ENCODE peak calls at places on chromosomes 2 and 18, in four cellular contexts. R is colonic mucosa, J is neural progenitor cell, N is H9. L is an unnamed sample.

GRCh38 chr2:69538872-69539548 is 101.8 kb upstream of the NFU1 start:
- DNase-seq in J (no peak), R (no peak), N (no peak), L (no peak)

GRCh38 chr2:158533009-158533408 is 76.3 kb downstream of the PKP4 start:
- DNase-seq in R (no peak), J (peak; percentile 25), N (peak; percentile 47), L (no peak)

GRCh38 chr2:133247613-133248012 is 320.6 kb downstream of the NCKAP5 start:
- DNase-seq in N (no peak), R (no peak), J (no peak), L (no peak)

GRCh38 chr2:100242416-100242815 is 79.9 kb downstream of the LONRF2 start:
- DNase-seq in N (no peak), R (no peak), J (no peak), L (no peak)

GRCh38 chr2:145757503-145758290 is 1237.8 kb upstream of the ZEB2 start:
- DNase-seq in N (no peak), R (no peak), J (no peak), L (no peak)

GRCh38 chr2:127653421-127654083 is 7.6 kb downstream of the GPR17 start:
- DNase-seq in N (no peak), R (no peak), J (no peak), L (no peak)

GRCh38 chr18:36828630-36829361 is at the start of the genes KIAA1328 and TPGS2:
- DNase-seq in R (peak; percentile 89), J (peak; percentile 91), N (peak; percentile 87), L (peak; percentile 63)

GRCh38 chr2:45944075-45944474 is 292.6 kb downstream of the PRKCE start:
- DNase-seq in J (no peak), R (no peak), N (no peak), L (peak; percentile 60)

GRCh38 chr2:12416600-12416999 is 300.1 kb upstream of the TRIB2 start:
- DNase-seq in N (no peak), R (peak; percentile 21), J (peak; percentile 12), L (no peak)

GRCh38 chr2:190367091-190367490 is 23.7 kb downstream of the INPP1 start:
- DNase-seq in J (no peak), N (no peak), R (no peak), L (no peak)

GRCh38 chr2:131035112-131035825 is 58.0 kb downstream of the FAM168B start:
- DNase-seq in N (no peak), J (no peak), R (no peak), L (no peak)

GRCh38 chr2:241112046-241112445 is 10.0 kb upstream of the MTERF4 start:
- DNase-seq in R (no peak), J (no peak), N (no peak), L (no peak)

GRCh38 chr2:190214434-190215194 is 105.0 kb downstream of the HIBCH start:
- DNase-seq in R (no peak), N (no peak), J (peak; percentile 12), L (no peak)

GRCh38 chr2:139465789-139466188 is 685.6 kb upstream of the NXPH2 start:
- DNase-seq in J (no peak), N (no peak), R (no peak), L (no peak)

GRCh38 chr2:120710256-120710655 is 25.4 kb upstream of the GLI2 start:
- DNase-seq in N (no peak), R (no peak), J (no peak), L (no peak)
- H3K9ac ChIP-seq in N (no peak overlapping the region), R (no peak overlapping the region), J (no peak overlapping the region), L (peak overlapping the region; percentile 4)

GRCh38 chr18:49178736-49179135 is 228.0 kb upstream of the SMAD7 start:
- DNase-seq in R (peak; percentile 29), N (no peak), J (peak; percentile 28), L (no peak)

GRCh38 chr18:49175476-49175875 is 224.7 kb upstream of the SMAD7 start:
- DNase-seq in J (no peak), R (no peak), N (no peak), L (no peak)

GRCh38 chr18:49177812-49178211 is 227.0 kb upstream of the SMAD7 start:
- DNase-seq in N (no peak), R (no peak), J (no peak), L (no peak)

GRCh38 chr18:49177071-49177470 is 226.3 kb upstream of the SMAD7 start:
- DNase-seq in J (no peak), R (no peak), N (no peak), L (no peak)

DNA sequence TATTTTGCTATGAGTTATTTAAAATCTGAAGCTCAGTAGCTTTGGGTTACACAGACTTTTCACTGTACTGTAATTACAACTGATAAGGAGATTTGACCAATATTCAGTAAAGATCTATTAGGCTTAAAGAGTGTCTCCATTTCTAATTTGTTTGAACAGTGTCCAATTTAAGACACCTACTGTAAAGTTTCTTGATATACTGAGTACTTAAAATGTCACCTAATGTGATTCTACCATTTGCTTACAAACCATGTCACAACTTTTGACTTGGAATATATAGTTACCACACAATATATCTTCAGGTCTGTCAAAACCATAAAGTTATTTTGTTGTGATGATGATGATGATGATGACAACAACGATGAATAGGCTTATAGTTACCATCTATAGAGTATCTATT is 228.5 kb upstream of the SMAD7 start:
- DNase-seq in J (no peak), R (no peak), N (no peak), L (no peak)
- H3K9me3 ChIP-seq in J (no peaks in the 10 kb centered on the region), R (no peaks in the 10 kb centered on the region), N (no peaks in the 10 kb centered on the region), L (no peaks in the 10 kb centered on the region)

GRCh38 chr2:168490015-168490874 is 34.2 kb downstream of the CERS6 start:
- DNase-seq in N (no peak), R (no peak), J (peak; percentile 18), L (no peak)
- H3K9ac ChIP-seq in N (no peak overlapping the region), R (peak overlapping the region; percentile 68), J (no peak overlapping the region), L (no peak overlapping the region)

DNA sequence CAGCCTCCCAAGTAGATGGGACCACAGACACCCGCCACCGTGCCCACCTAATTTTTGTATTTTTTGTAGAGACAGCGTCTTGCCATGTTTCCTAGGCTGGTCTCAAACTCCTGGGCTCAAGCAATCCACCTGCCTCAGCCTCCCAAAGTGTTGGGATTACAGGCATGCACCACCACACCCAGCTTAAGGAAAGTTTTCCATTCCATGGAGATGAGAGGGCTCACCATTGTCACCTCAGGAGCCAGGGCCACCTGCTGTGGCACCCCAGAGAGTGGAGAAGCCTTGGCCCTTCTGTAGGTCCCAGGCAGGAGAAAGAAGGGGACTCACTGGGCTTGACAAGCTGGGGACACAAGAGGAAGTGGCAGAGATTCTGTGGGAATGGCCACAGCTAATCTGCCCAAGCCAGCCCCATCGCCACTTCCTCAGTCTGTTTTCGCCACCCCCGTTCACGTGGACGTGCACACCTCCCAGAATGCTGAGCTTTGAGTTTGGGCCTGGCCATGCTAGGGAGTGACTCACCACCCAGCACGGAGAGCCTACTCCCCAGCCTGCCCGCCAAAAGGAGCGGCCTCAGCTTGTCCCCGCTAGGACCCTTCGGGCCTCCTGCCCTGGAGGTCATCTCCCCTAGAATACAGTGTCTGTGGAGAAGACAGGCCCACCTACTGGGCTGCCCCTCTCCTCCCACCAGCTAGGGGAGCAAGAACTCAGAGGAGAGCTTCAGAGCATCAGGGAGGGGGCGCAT is 4.8 kb downstream of the SLC35F6 start:
- DNase-seq in N (no peak), R (peak; percentile 70), J (no peak), L (no peak)
- H3K9me3 ChIP-seq in N (no peaks in the 10 kb centered on the region), R (no peaks in the 10 kb centered on the region), J (no peaks in the 10 kb centered on the region), L (no peaks in the 10 kb centered on the region)